ENCODE peak calls at places on chromosomes 1 and 21, in five cellular contexts. Y is ELF-1; Q is left kidney; C is naive thymus-derived CD8-positive, alpha-beta T cell; O is fibroblast of lung. J is an unnamed sample.

GRCh38 chr1:166062695-166063094 is 104.1 kb downstream of the FAM78B start:
- DNase-seq in Y (no peak), Q (no peak), C (no peak), O (no peak), J (no peak)

GRCh38 chr21:35616090-35616489 is 444.2 kb downstream of the SETD4 start:
- DNase-seq in Y (no peak), Q (no peak), C (no peak), O (peak; percentile 87), J (peak; percentile 29)

GRCh38 chr1:73930293-73930692 is 267.7 kb downstream of the LRRIQ3 start:
- DNase-seq in Y (no peak), Q (no peak), C (no peak), O (no peak), J (no peak)

GRCh38 chr1:167388976-167389375 is 129.4 kb downstream of the CD247 start:
- DNase-seq in Y (no peak), Q (no peak), C (no peak), O (no peak), J (no peak)

GRCh38 chr1:23953020-23953419 is 6.6 kb upstream of the PNRC2 start:
- DNase-seq in Y (no peak), Q (no peak), C (no peak), O (no peak), J (no peak)

GRCh38 chr1:67542747-67543146 is 112.5 kb upstream of the SERBP1 start:
- DNase-seq in Y (no peak), Q (no peak), C (no peak), O (no peak), J (no peak)

GRCh38 chr1:180177931-180178330 is 23.3 kb downstream of the QSOX1 start:
- DNase-seq in Y (no peak), Q (no peak), C (no peak), O (no peak), J (no peak)

GRCh38 chr1:93810316-93810715 is 68.7 kb downstream of the DNTTIP2 start:
- DNase-seq in Y (no peak), Q (no peak), C (no peak), O (no peak), J (no peak)

GRCh38 chr1:162150112-162150511 is 80.6 kb downstream of the NOS1AP start:
- DNase-seq in Y (no peak), Q (no peak), C (no peak), O (no peak), J (no peak)

GRCh38 chr1:237961710-237962109 is 71.0 kb upstream of the ZP4 start:
- DNase-seq in Y (no peak), Q (no peak), C (no peak), O (no peak), J (no peak)

GRCh38 chr1:10057305-10057704 is 24.5 kb downstream of the UBE4B start:
- DNase-seq in Y (no peak), Q (no peak), C (no peak), O (peak; percentile 28), J (peak; percentile 75)

GRCh38 chr1:81812712-81813111 is 12.0 kb downstream of the ADGRL2 start:
- DNase-seq in Y (no peak), Q (no peak), C (no peak), O (peak; percentile 49), J (peak; percentile 25)

GRCh38 chr1:153959454-153959853 is 1.0 kb upstream of the CRTC2 start:
- DNase-seq in Y (peak; percentile 29), Q (no peak), C (no peak), O (no peak), J (no peak)

GRCh38 chr1:92832537-92833160 is 809 bp downstream of the RPL5 start:
- DNase-seq in Y (no peak), Q (no peak), C (no peak), O (peak; percentile 30), J (no peak)

GRCh38 chr1:207282049-207282448 is 39.4 kb upstream of the CD55 start:
- DNase-seq in Y (no peak), Q (peak; percentile 10), C (no peak), O (no peak), J (peak; percentile 46)

GRCh38 chr1:92536593-92537332 is 50.0 kb upstream of the GFI1 start:
- DNase-seq in Y (no peak), Q (peak; percentile 3), C (no peak), O (peak; percentile 55), J (peak; percentile 69)

GRCh38 chr1:244603498-244603897 is 49.4 kb upstream of the DESI2 start:
- DNase-seq in Y (no peak), Q (peak; percentile 36), C (no peak), O (peak; percentile 65), J (peak; percentile 52)

GRCh38 chr1:183604811-183605210 is 14.6 kb upstream of the NCF2 start:
- DNase-seq in Y (no peak), Q (no peak), C (no peak), O (no peak), J (no peak)

GRCh38 chr1:162390396-162391185 is 9.1 kb downstream of the C1orf226 start:
- DNase-seq in Y (no peak), Q (no peak), C (no peak), O (no peak), J (no peak)

GRCh38 chr1:150150511-150151021 is 850 bp downstream of the PLEKHO1 start:
- DNase-seq in Y (peak; percentile 49), Q (peak; percentile 82), C (peak; percentile 25), O (no peak), J (peak; percentile 43)

GRCh38 chr1:231194476-231194842 is 32.6 kb downstream of the TRIM67 start:
- DNase-seq in Y (no peak), Q (no peak), C (no peak), O (no peak), J (no peak)

GRCh38 chr21:15667010-15667409 is 62.8 kb upstream of the USP25 start:
- DNase-seq in Y (no peak), Q (no peak), C (no peak), O (peak; percentile 66), J (peak; percentile 20)

GRCh38 chr21:41897047-41897669 is 18.0 kb upstream of the PRDM15 start:
- DNase-seq in Y (peak; percentile 44), Q (no peak), C (no peak), O (no peak), J (no peak)

GRCh38 chr1:54865238-54866073 is 21.5 kb downstream of the DHCR24 start:
- DNase-seq in Y (no peak), Q (peak; percentile 45), C (no peak), O (no peak), J (no peak)

GRCh38 chr1:46655848-46656247 is 12.3 kb downstream of the ATPAF1 start:
- DNase-seq in Y (no peak), Q (no peak), C (no peak), O (no peak), J (no peak)

GRCh38 chr21:43312011-43312410 is 114.9 kb downstream of the SIK1 start:
- DNase-seq in Y (no peak), Q (no peak), C (no peak), O (no peak), J (no peak)